ENCODE peak calls at places on chromosomes 7 and 10, in five cellular contexts. One of them, this sample, is unnamed.
A peak's percentile ranks its signal among the peaks of the same experiment; 100 is the strongest.

GRCh38 chr7:106367018-106367420 is 82.2 kb upstream of the NAMPT start:
- DNase-seq in H1: no peak
- DNase-seq in IMR-90: peak; percentile 22
- DNase-seq in mesendoderm: peak; percentile 73
- DNase-seq in H9: no peak
- DNase-seq in this sample: no peak

GRCh38 chr7:55992346-55992745 is 28.0 kb downstream of the NIPSNAP2 start:
- DNase-seq in H9: no peak
- DNase-seq in IMR-90: no peak
- DNase-seq in mesendoderm: no peak
- DNase-seq in H1: no peak
- DNase-seq in this sample: no peak

GRCh38 chr7:141701489-141702046 is 398 bp downstream of the DENND11 start:
- DNase-seq in H9: peak; percentile 52
- DNase-seq in mesendoderm: peak; percentile 76
- DNase-seq in IMR-90: no peak
- DNase-seq in H1: peak; percentile 75
- DNase-seq in this sample: peak; percentile 30

GRCh38 chr7:25854608-25855497 is 297.1 kb upstream of the NFE2L3 start:
- DNase-seq in H1: no peak
- DNase-seq in mesendoderm: peak; percentile 100
- DNase-seq in IMR-90: peak; percentile 100
- DNase-seq in H9: peak; percentile 92
- DNase-seq in this sample: peak; percentile 97

GRCh38 chr10:5622586-5622985 is 43.8 kb downstream of the ASB13 start:
- DNase-seq in H1: no peak
- DNase-seq in H9: no peak
- DNase-seq in mesendoderm: no peak
- DNase-seq in IMR-90: peak; percentile 36
- DNase-seq in this sample: no peak

GRCh38 chr7:53245721-53246120 is 210.3 kb downstream of the POM121L12 start:
- DNase-seq in mesendoderm: no peak
- DNase-seq in H1: no peak
- DNase-seq in IMR-90: no peak
- DNase-seq in H9: no peak
- DNase-seq in this sample: no peak

GRCh38 chr7:30069096-30069867 is 41.1 kb downstream of the PLEKHA8 start:
- DNase-seq in H9: no peak
- DNase-seq in IMR-90: peak; percentile 9
- DNase-seq in mesendoderm: no peak
- DNase-seq in H1: no peak
- DNase-seq in this sample: no peak

GRCh38 chr7:152313879-152314604 is 121.8 kb downstream of the KMT2C start:
- DNase-seq in IMR-90: peak; percentile 79
- DNase-seq in H9: no peak
- DNase-seq in mesendoderm: no peak
- DNase-seq in H1: no peak
- DNase-seq in this sample: no peak

GRCh38 chr7:29091121-29091601 is 55.2 kb downstream of the CPVL start:
- DNase-seq in H9: no peak
- DNase-seq in H1: no peak
- DNase-seq in IMR-90: no peak
- DNase-seq in mesendoderm: peak; percentile 34
- DNase-seq in this sample: no peak

GRCh38 chr10:73730153-73730906 is 13.8 kb upstream of the SEC24C start:
- DNase-seq in IMR-90: peak; percentile 87
- DNase-seq in mesendoderm: peak; percentile 97
- DNase-seq in H1: peak; percentile 98
- DNase-seq in H9: peak; percentile 95
- DNase-seq in this sample: peak; percentile 89

GRCh38 chr7:1647961-1648631 is 22.0 kb upstream of the ELFN1 start:
- DNase-seq in IMR-90: no peak
- DNase-seq in mesendoderm: no peak
- DNase-seq in H1: peak; percentile 54
- DNase-seq in H9: no peak
- DNase-seq in this sample: no peak

GRCh38 chr10:43137701-43137970 is 609 bp upstream of the CSGALNACT2 start:
- DNase-seq in H1: peak; percentile 69
- DNase-seq in mesendoderm: peak; percentile 39
- DNase-seq in H9: no peak
- DNase-seq in IMR-90: peak; percentile 46
- DNase-seq in this sample: peak; percentile 36

GRCh38 chr7:46932266-46932655 is 649.6 kb downstream of the TNS3 start:
- DNase-seq in mesendoderm: no peak
- DNase-seq in H9: no peak
- DNase-seq in H1: no peak
- DNase-seq in IMR-90: peak; percentile 6
- DNase-seq in this sample: no peak

GRCh38 chr7:46928719-46929118 is 653.2 kb downstream of the TNS3 start:
- DNase-seq in IMR-90: no peak
- DNase-seq in mesendoderm: no peak
- DNase-seq in H9: no peak
- DNase-seq in H1: no peak
- DNase-seq in this sample: no peak

GRCh38 chr7:46927131-46927810 is 654.6 kb downstream of the TNS3 start:
- DNase-seq in mesendoderm: no peak
- DNase-seq in H1: no peak
- DNase-seq in IMR-90: no peak
- DNase-seq in H9: no peak
- DNase-seq in this sample: no peak

GRCh38 chr7:46932656-46933424 is 649.1 kb downstream of the TNS3 start:
- DNase-seq in H9: no peak
- DNase-seq in H1: no peak
- DNase-seq in IMR-90: peak; percentile 96
- DNase-seq in mesendoderm: peak; percentile 68
- DNase-seq in this sample: no peak

GRCh38 chr7:46930336-46930735 is 651.6 kb downstream of the TNS3 start:
- DNase-seq in IMR-90: peak; percentile 97
- DNase-seq in H1: no peak
- DNase-seq in H9: no peak
- DNase-seq in mesendoderm: no peak
- DNase-seq in this sample: no peak
- H3K4ac ChIP-seq in IMR-90: peak overlapping the region; percentile 87
- H3K4ac ChIP-seq in H1: no peak overlapping the region
- H3K4ac ChIP-seq in H9: no peak overlapping the region
- H3K4ac ChIP-seq in mesendoderm: no peak overlapping the region
- H3K4ac ChIP-seq in this sample: no peak overlapping the region

DNA sequence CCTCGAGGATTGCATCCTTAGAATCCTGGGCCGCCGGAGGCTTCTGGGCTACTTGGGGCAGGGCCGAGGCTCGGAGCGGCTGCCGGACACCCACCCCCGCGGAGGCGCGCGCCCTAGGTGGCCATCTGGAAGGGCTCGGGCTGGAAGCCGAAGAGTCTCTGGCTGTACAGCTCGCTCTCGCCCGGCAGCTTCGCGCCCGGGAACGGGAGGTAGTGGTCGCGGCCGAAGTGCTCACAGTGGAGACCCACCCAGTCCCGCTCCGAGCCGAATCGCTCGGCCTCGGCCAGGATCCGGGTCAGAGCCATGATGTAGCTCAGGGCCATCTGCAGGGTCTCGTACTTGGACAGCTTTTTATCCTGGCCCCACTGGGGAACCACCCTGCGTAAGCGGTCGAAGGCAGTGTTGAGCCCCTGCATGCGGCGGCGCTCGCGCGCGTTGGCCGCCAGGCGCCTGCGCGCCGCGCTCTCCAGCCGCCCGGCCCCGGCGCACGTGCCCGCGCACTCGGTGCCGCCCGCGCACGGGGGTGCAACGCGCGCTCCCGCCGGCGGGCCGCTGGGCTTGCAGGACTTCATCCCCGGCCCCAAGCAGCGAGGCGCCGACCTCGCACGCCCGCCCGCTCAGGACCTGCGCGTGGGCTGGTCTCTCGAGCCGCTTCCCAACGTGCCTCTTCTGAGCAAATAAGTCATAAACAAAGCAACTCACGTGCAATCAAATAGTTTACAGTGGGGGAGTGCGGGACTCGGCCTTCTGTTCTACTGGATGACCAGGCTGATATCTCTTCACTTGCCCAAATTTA is 609 bp downstream of the ATOH7 start:
- DNase-seq in H9: peak; percentile 82
- DNase-seq in H1: peak; percentile 88
- DNase-seq in IMR-90: peak; percentile 76
- DNase-seq in mesendoderm: peak; percentile 85
- DNase-seq in this sample: peak; percentile 77
- H3K27ac ChIP-seq in H9: no peak overlapping the region
- H3K27ac ChIP-seq in H1: no peak overlapping the region
- H3K27ac ChIP-seq in IMR-90: peak overlapping the region; percentile 61
- H3K27ac ChIP-seq in mesendoderm: no peak overlapping the region
- H3K27ac ChIP-seq in this sample: peak overlapping the region; percentile 57

DNA sequence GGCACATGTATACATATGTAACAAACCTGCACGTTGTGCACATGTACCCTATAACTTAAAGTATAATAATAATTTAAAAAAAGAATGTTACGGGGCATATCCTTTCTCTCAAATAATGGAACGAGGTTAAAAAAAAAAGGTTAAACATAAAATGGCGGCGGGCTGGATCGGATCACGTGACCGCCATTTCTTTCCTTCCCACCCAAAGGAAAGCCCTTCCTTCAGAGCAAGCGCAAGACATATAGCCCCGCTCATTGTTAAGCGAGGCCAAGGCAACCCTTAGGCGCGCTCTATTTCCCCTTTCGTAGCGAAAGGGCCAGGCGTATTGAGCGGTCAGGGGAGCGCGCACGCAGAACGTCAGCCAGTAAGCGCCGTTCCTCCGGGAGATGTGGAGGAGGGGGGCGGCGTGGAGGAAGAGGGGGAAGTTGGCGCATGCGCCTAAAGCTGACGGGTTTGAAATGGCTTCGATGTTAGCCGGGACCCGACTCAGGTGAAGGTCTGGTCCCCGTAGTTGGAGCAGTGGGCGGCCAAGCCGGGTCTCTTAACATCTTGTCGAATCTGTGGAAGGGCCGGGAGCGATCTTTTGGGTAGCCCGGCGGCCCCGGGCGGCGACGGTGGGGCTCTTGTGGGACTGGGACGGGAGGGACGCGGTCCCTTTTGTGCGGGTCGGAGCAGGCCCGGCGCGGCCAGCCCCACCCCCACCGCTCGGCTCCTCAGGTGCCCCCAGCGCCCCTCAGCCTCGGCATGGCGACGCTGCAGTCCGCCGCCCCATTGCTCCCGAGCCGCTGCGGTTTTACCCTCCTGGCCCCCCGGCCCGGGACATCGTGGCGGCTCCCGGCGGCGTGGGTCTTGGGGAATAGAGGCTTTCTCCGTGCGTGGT is at the start of gene CCAR1:
- DNase-seq in mesendoderm: peak; percentile 100
- DNase-seq in H1: peak; percentile 97
- DNase-seq in IMR-90: peak; percentile 99
- DNase-seq in H9: peak; percentile 96
- DNase-seq in this sample: peak; percentile 98
- H2BK15ac ChIP-seq in mesendoderm: no peak within 1 kb of the TSS
- H2BK15ac ChIP-seq in H1: no peak within 1 kb of the TSS
- H2BK15ac ChIP-seq in IMR-90: no peak within 1 kb of the TSS
- H2BK15ac ChIP-seq in H9: no peak within 1 kb of the TSS
- H2BK15ac ChIP-seq in this sample: peak within 1 kb of the TSS; percentile 75

GRCh38 chr10:21300546-21300945 is 224.9 kb downstream of the SKIDA1 start:
- DNase-seq in mesendoderm: no peak
- DNase-seq in H1: no peak
- DNase-seq in IMR-90: no peak
- DNase-seq in H9: no peak
- DNase-seq in this sample: no peak
- H3K4ac ChIP-seq in mesendoderm: no peak overlapping the region
- H3K4ac ChIP-seq in H1: no peak overlapping the region
- H3K4ac ChIP-seq in IMR-90: no peak overlapping the region
- H3K4ac ChIP-seq in H9: no peak overlapping the region
- H3K4ac ChIP-seq in this sample: no peak overlapping the region

This sample was measured in neuronal stem cell.